ENCODE peak calls at places on chromosome 15, in five cellular contexts. T is breast epithelium, K is heart left ventricle, F is sigmoid colon, P is Peyer's patch. G is an unnamed sample.

GRCh38 chr15:100348578-100348977 is 6.8 kb upstream of the ADAMTS17 start:
- DNase-seq in T (no peak), P (no peak), F (no peak), K (no peak), G (no peak)

GRCh38 chr15:52749250-52749649 is 40.9 kb downstream of the ONECUT1 start:
- DNase-seq in P (no peak), K (no peak), T (no peak), F (no peak), G (no peak)

GRCh38 chr15:77418341-77419049 is 1.4 kb downstream of the PEAK1 start:
- DNase-seq in P (no peak), F (no peak), K (no peak), T (no peak), G (no peak)

GRCh38 chr15:95439812-95440380 is 890.6 kb upstream of the NR2F2 start:
- DNase-seq in K (no peak), P (no peak), T (no peak), F (no peak), G (no peak)

GRCh38 chr15:63244976-63245645 is 32.3 kb upstream of the APH1B start:
- DNase-seq in P (no peak), F (no peak), T (no peak), K (no peak), G (no peak)

GRCh38 chr15:86384191-86384590 is 304.5 kb downstream of the AGBL1 start:
- DNase-seq in F (no peak), P (no peak), T (no peak), K (no peak), G (no peak)

GRCh38 chr15:40846846-40847224 is 3.0 kb downstream of the SPINT1 start:
- DNase-seq in F (no peak), T (no peak), P (peak), K (no peak), G (no peak)

GRCh38 chr15:68620721-68621528 is 42.1 kb downstream of the CORO2B start:
- DNase-seq in T (peak), P (peak), F (peak), K (peak), G (peak)

GRCh38 chr15:74206801-74207281 is 4.3 kb upstream of the STRA6 start:
- DNase-seq in F (no peak), K (no peak), P (no peak), T (no peak), G (no peak)

GRCh38 chr15:43911235-43911661 is 84.4 kb downstream of the WDR76 start:
- DNase-seq in F (no peak), P (no peak), K (no peak), T (peak), G (peak)

GRCh38 chr15:58043192-58043903 is 22.2 kb downstream of the ALDH1A2 start:
- DNase-seq in K (no peak), P (peak), F (no peak), T (no peak), G (no peak)

GRCh38 chr15:82298520-82298919 is 35.9 kb downstream of the SAXO2 start:
- DNase-seq in T (no peak), P (peak), K (peak), F (no peak), G (no peak)

GRCh38 chr15:40958723-40959122 is 5.5 kb downstream of the CHAC1 start:
- DNase-seq in K (no peak), T (no peak), P (no peak), F (no peak), G (no peak)

GRCh38 chr15:23069496-23070166 is 30.3 kb upstream of the TUBGCP5 start:
- DNase-seq in T (no peak), K (no peak), F (no peak), P (no peak), G (no peak)

GRCh38 chr15:35665855-35666536 is 120.0 kb upstream of the DPH6 start:
- DNase-seq in T (no peak), K (no peak), F (no peak), P (no peak), G (peak)

GRCh38 chr15:100483370-100483769 is 45.4 kb downstream of the CERS3 start:
- DNase-seq in P (no peak), K (no peak), F (no peak), T (no peak), G (no peak)

GRCh38 chr15:72237286-72238224 is 6.6 kb upstream of the PKM start:
- DNase-seq in P (peak), T (peak), F (peak), K (peak), G (peak)

GRCh38 chr15:44092221-44092620 is 102.8 kb downstream of the FRMD5 start:
- DNase-seq in F (no peak), P (no peak), K (no peak), T (no peak), G (no peak)

GRCh38 chr15:48647963-48648362 is 2.5 kb upstream of the FBN1 start:
- DNase-seq in T (no peak), P (no peak), F (no peak), K (no peak), G (no peak)

GRCh38 chr15:100284701-100285100 is 57.1 kb downstream of the ADAMTS17 start:
- DNase-seq in T (peak), P (peak), K (peak), F (peak), G (peak)

GRCh38 chr15:99101501-99101900 is 3.4 kb upstream of the SYNM start:
- DNase-seq in P (no peak), F (no peak), T (no peak), K (no peak), G (peak)

GRCh38 chr15:76973362-76973743 is 21.6 kb upstream of the PSTPIP1 start:
- DNase-seq in K (peak), P (peak), F (no peak), T (no peak), G (no peak)

GRCh38 chr15:38796589-38796988 is 232.0 kb upstream of the RASGRP1 start:
- DNase-seq in F (no peak), K (no peak), T (no peak), P (no peak), G (no peak)

GRCh38 chr15:101003076-101003475 is 83.9 kb downstream of the LRRK1 start:
- DNase-seq in K (no peak), P (no peak), T (no peak), F (no peak), G (no peak)

GRCh38 chr15:80635953-80636352 is 59.2 kb upstream of the ABHD17C start:
- DNase-seq in P (no peak), K (no peak), F (peak), T (no peak), G (no peak)

GRCh38 chr15:90910441-90911301 is 7.6 kb downstream of the MAN2A2 start:
- DNase-seq in F (no peak), K (no peak), T (no peak), P (no peak), G (no peak)

GRCh38 chr15:99909914-99910313 is 176.7 kb upstream of the LYSMD4 start:
- DNase-seq in P (no peak), F (no peak), K (no peak), T (no peak), G (no peak)

GRCh38 chr15:78195735-78196201 is 38.6 kb downstream of the ACSBG1 start:
- DNase-seq in T (peak), K (peak), F (no peak), P (peak), G (no peak)

GRCh38 chr15:56353119-56353518 is 12.1 kb upstream of the TEX9 start:
- DNase-seq in T (no peak), P (no peak), F (no peak), K (no peak), G (no peak)

GRCh38 chr15:81567924-81568323 is 193.9 kb upstream of the TMC3 start:
- DNase-seq in T (no peak), K (no peak), P (no peak), F (no peak), G (no peak)

GRCh38 chr15:29101491-29101890 is 168.1 kb downstream of the NSMCE3 start:
- DNase-seq in K (no peak), P (no peak), F (no peak), T (no peak), G (no peak)

GRCh38 chr15:101615986-101616848 is 36.0 kb downstream of the TM2D3 start:
- DNase-seq in F (peak), K (peak), T (no peak), P (no peak), G (no peak)

GRCh38 chr15:41011055-41011815 is 58.0 kb downstream of the CHAC1 start:
- DNase-seq in K (no peak), T (no peak), F (no peak), P (no peak), G (no peak)

GRCh38 chr15:35753486-35753885 is 207.5 kb upstream of the DPH6 start:
- DNase-seq in F (no peak), K (no peak), P (no peak), T (no peak), G (no peak)

GRCh38 chr15:80640546-80641121 is 54.5 kb upstream of the ABHD17C start:
- DNase-seq in T (no peak), F (no peak), K (no peak), P (no peak), G (no peak)

GRCh38 chr15:32637704-32638103 is 3.8 kb upstream of the SCG5 start:
- DNase-seq in T (no peak), K (no peak), P (no peak), F (no peak), G (no peak)
- TF ChIP-seq POLR2A in T (no peak), K (no peak), P (no peak), F (no peak), G (no peak)

DNA sequence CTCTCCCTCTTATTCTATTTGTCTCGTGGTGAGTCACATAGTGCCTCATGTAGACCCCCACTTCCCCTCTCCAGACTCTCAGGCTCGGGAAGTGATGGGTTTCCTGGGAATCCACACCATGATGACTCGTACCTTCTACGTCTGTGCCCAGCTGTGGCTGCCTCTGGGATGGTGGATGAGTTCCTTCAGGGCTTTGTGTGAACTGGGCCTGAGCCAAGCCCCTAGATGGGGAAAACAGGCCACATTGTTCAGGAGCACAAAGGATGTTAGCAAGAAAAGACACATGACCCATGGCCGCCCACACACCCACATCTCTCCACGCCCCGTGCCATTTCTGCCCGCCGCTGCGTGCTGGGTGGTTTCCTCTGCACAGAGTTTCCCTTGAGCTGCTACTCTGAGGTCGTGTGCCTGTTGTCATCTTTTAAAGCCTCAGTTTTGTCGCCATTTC is 10.5 kb downstream of the ISG20 start:
- DNase-seq in K (peak), T (peak), P (peak), F (peak), G (no peak)
- TF ChIP-seq POLR2A in K (no peak), T (no peak), P (no peak), F (no peak), G (no peak)

GRCh38 chr15:65834603-65835282 is 34.5 kb upstream of the RAB11A start:
- DNase-seq in F (no peak), K (no peak), T (no peak), P (peak), G (no peak)

GRCh38 chr15:65833501-65834220 is 35.6 kb upstream of the RAB11A start:
- DNase-seq in F (no peak), P (peak), K (no peak), T (no peak), G (no peak)

GRCh38 chr15:65829150-65829764 is 37.2 kb upstream of the DENND4A start:
- DNase-seq in F (no peak), K (no peak), P (peak), T (no peak), G (peak)

GRCh38 chr15:65835452-65835851 is 33.8 kb upstream of the RAB11A start:
- DNase-seq in T (no peak), P (peak), K (no peak), F (no peak), G (no peak)

DNA sequence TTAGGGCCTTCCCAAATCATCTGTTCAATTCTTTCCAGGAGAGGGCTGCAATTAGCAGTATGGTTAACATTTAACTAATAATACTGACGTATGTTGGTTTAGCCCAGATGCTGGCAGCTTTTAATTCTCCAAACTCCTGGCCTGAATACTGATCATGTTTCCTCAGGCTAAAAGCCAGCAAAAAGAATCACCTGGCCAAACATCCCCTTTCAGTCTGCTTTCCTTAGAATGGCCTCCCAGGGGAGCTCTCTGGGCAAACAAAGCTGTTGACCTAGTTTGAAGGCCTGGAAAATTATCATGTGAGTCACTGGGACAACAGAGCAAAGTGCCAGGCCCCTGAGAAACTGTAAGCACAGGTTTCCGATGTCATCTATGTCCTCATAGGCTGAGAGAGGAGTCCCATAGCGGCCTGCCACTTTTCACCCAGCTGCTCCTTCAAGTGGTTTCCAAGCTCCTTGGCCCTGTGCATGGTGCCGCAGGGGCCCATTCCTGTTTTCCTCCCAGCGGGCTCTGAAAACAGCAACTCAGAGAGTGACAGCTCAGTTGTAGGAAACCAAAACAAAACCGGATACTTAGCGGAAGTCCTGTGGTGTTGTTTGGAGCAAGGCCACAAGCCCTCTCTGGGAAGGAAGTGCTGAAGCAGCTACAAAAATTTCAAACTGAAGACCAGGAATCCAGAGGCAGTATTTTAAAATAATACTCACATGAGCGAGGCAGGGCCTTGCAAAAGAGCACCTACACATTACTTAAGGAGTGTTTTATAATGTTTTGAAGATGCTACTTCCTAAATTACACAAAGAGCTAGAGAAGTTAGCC is 36.5 kb upstream of the RAB11A start:
- DNase-seq in P (peak), K (peak), F (peak), T (peak), G (peak)
- TF ChIP-seq POLR2A in P (no peak), K (no peak), F (no peak), T (no peak), G (no peak)

DNA sequence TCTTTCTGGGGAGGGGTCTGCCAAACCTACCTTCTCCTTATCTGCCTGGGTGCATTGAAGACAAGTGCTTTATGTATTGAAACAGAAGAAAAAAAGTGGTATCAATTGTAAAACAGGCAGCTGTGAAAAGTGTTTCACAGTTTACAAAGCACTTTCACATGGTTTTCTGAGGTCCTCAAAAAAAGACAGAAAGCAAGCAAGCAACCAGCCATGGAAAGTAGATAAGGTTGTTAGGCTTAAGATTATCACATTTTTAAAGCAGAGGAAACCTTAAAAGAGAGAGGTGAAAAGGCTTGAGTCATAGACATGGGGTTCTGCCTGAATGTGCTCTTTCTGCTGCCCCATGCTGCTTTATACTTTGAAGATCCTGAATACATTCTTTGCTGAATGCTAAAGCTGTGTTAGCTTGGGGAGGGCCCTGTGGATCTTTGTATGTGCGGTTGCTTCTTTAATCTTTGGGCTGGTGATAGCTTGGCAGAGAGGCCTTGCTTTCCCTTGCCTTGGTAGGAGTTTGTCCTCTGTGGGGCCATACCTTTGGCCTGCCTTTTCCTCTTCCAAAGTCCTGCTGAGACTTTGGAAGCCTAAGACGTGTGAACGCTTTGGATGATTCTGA is 2.6 kb downstream of the SMAD3 start:
- DNase-seq in F (no peak), P (peak), T (no peak), K (no peak), G (no peak)
- TF ChIP-seq POLR2A in F (no peak), P (no peak), T (no peak), K (no peak), G (no peak)

DNA sequence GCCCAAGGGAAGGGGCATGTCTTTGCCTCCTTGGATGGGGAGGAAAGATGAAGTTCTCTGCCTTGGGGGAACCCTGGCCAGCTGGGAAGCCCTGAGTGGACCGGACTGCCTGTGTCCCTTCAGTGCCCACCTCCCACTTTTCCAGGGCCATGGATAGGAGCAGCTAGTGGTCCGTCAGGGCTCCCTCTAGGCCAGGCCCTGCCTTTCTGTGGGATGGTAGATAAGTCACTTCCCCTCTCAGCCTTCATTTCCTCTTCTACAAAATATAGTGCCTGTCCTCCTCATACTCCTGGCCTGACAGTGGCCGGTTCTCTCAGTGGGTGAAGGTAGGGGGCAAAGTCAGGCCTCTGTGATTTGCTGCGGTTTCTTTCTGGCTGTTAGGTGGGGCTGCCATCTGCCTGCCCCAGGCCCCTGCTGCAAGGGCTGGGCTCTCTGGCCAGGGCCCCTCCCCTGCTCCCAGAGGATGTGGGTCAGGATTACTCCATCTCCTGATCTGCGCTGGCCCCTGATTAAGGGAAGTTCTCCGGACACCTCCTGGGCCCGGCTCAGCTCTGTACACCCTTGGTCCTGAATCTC is 1.4 kb downstream of the PLEKHO2 start:
- DNase-seq in F (peak), K (peak), P (peak), T (peak), G (peak)
- TF ChIP-seq POLR2A in F (no peak), K (peak), P (no peak), T (no peak), G (no peak)

GRCh38 chr15:70054366-70054765 is 43.4 kb downstream of the TLE3 start:
- DNase-seq in F (peak), T (no peak), K (no peak), P (peak), G (no peak)
- TF ChIP-seq POLR2A in F (no peak), T (no peak), K (no peak), P (no peak), G (no peak)